ENCODE peak calls at places on chromosomes 13 and 19, in four cellular contexts. J, Z, R and U are unnamed samples.

GRCh38 chr19:10871711-10872550 is 578 bp downstream of the CARM1 start:
- DNase-seq in J (no peak), Z (peak), R (no peak), U (peak)

GRCh38 chr13:110913322-110913721 is 1.5 kb downstream of the ANKRD10 start:
- DNase-seq in J (peak), Z (peak), R (no peak), U (peak)

GRCh38 chr13:97142452-97142851 is 79.7 kb upstream of the MBNL2 start:
- DNase-seq in J (peak), Z (peak), R (no peak), U (no peak)

GRCh38 chr19:18650048-18650435 is 13.2 kb downstream of the KLHL26 start:
- DNase-seq in J (peak), Z (no peak), R (peak), U (no peak)

GRCh38 chr19:720691-721160 is 12.0 kb downstream of the PALM start:
- DNase-seq in J (no peak), Z (no peak), R (no peak), U (peak)

GRCh38 chr13:44224433-44225149 is 149.0 kb upstream of the SERP2 start:
- DNase-seq in J (peak), Z (no peak), R (no peak), U (no peak)

GRCh38 chr13:23254506-23254905 is 73.7 kb downstream of the SGCG start:
- DNase-seq in J (no peak), Z (no peak), R (no peak), U (no peak)

GRCh38 chr19:33960566-33960965 is 163.9 kb downstream of the KCTD15 start:
- DNase-seq in J (no peak), Z (no peak), R (no peak), U (no peak)

GRCh38 chr19:47695533-47696262 is 17.5 kb upstream of the EHD2 start:
- DNase-seq in J (no peak), Z (no peak), R (no peak), U (no peak)

GRCh38 chr19:2474232-2475017 is 1.5 kb upstream of the GADD45B start:
- DNase-seq in J (peak), Z (peak), R (peak), U (peak)

GRCh38 chr13:113029487-113030258 is 60.7 kb downstream of the MCF2L start:
- DNase-seq in J (peak), Z (no peak), R (no peak), U (peak)

GRCh38 chr19:49294401-49294800 is 30.6 kb downstream of the SLC6A16 start:
- DNase-seq in J (no peak), Z (no peak), R (no peak), U (no peak)

GRCh38 chr19:43439183-43440063 is 24.7 kb downstream of the TEX101 start:
- DNase-seq in J (peak), Z (no peak), R (no peak), U (no peak)

GRCh38 chr19:55152017-55152416 is 3.0 kb upstream of the TNNT1 start:
- DNase-seq in J (no peak), Z (no peak), R (no peak), U (no peak)

GRCh38 chr19:41702208-41702651 is 6.2 kb upstream of the CEACAM5 start:
- DNase-seq in J (peak), Z (peak), R (peak), U (peak)

GRCh38 chr19:38596057-38596981 is 21.4 kb downstream of the MAP4K1 start:
- DNase-seq in J (no peak), Z (no peak), R (peak), U (peak)

GRCh38 chr19:16203256-16204004 is 5.7 kb downstream of the AP1M1 start:
- DNase-seq in J (no peak), Z (no peak), R (no peak), U (no peak)

GRCh38 chr19:6095760-6096159 is 14.5 kb downstream of the RFX2 start:
- DNase-seq in J (no peak), Z (no peak), R (no peak), U (no peak)

GRCh38 chr13:110330491-110331001 is 23.5 kb downstream of the COL4A2 start:
- DNase-seq in J (no peak), Z (no peak), R (peak), U (peak)

GRCh38 chr13:24066405-24067292 is 93.9 kb upstream of the SPATA13 start:
- DNase-seq in J (no peak), Z (peak), R (no peak), U (no peak)

GRCh38 chr19:5674734-5675133 is 5.6 kb downstream of the MICOS13 start:
- DNase-seq in J (no peak), Z (no peak), R (no peak), U (no peak)

GRCh38 chr13:41916173-41916954 is 44.5 kb downstream of the VWA8 start:
- DNase-seq in J (peak), Z (peak), R (peak), U (peak)

GRCh38 chr13:79808475-79808874 is 327.5 kb downstream of the NDFIP2 start:
- DNase-seq in J (no peak), Z (no peak), R (no peak), U (no peak)

GRCh38 chr19:28414748-28415147 is 798.2 kb downstream of the UQCRFS1 start:
- DNase-seq in J (no peak), Z (no peak), R (no peak), U (no peak)

GRCh38 chr19:48969276-48970138 is 4.4 kb downstream of the FTL start:
- DNase-seq in J (no peak), Z (no peak), R (no peak), U (no peak)

GRCh38 chr19:33219261-33219812 is 6.3 kb downstream of the SLC7A10 start:
- DNase-seq in J (no peak), Z (no peak), R (peak), U (peak)

GRCh38 chr19:18006895-18007604 is 920 bp upstream of the ARRDC2 start:
- DNase-seq in J (peak), Z (peak), R (peak), U (peak)

GRCh38 chr13:25981060-25981459 is 70.8 kb downstream of the SHISA2 start:
- DNase-seq in J (no peak), Z (no peak), R (no peak), U (no peak)

GRCh38 chr19:54573330-54573872 is at the start of gene LILRA2:
- DNase-seq in J (no peak), Z (peak), R (no peak), U (no peak)

GRCh38 chr13:113926301-113926761 is 47.5 kb downstream of the C13orf46 start:
- DNase-seq in J (peak), Z (no peak), R (no peak), U (no peak)

GRCh38 chr13:50636007-50636704 is 207.3 kb downstream of the DLEU7 start:
- DNase-seq in J (peak), Z (no peak), R (no peak), U (no peak)

GRCh38 chr13:31046711-31047279 is 114.3 kb downstream of the TEX26 start:
- DNase-seq in J (peak), Z (no peak), R (peak), U (peak)

GRCh38 chr19:35114656-35115537 is 726 bp upstream of the FXYD3 start:
- DNase-seq in J (peak), Z (peak), R (peak), U (peak)

GRCh38 chr13:40597735-40598365 is 68.6 kb downstream of the FOXO1 start:
- DNase-seq in J (no peak), Z (no peak), R (no peak), U (no peak)

GRCh38 chr13:93060144-93060543 is 166.5 kb upstream of the GPC6 start:
- DNase-seq in J (no peak), Z (no peak), R (no peak), U (no peak)